ENCODE peak calls at places on chromosomes 2 and 18, in seven cellular contexts. One of them, this sample, is unnamed.

GRCh38 chr18:12597775-12598174 is 60.1 kb downstream of the SPIRE1 start:
- DNase-seq in SK-N-SH: no peak
- DNase-seq in K562: no peak
- DNase-seq in H1: no peak
- DNase-seq in HCT116: peak
- DNase-seq in GM12878: no peak
- DNase-seq in HepG2: peak
- DNase-seq in this sample: peak

GRCh38 chr2:235626658-235627057 is 132.8 kb downstream of the AGAP1 start:
- DNase-seq in SK-N-SH: no peak
- DNase-seq in K562: no peak
- DNase-seq in H1: no peak
- DNase-seq in HCT116: no peak
- DNase-seq in GM12878: no peak
- DNase-seq in HepG2: no peak
- DNase-seq in this sample: no peak

GRCh38 chr18:25350561-25351201 is 1.3 kb downstream of the ZNF521 start:
- DNase-seq in SK-N-SH: peak
- DNase-seq in K562: no peak
- DNase-seq in H1: peak
- DNase-seq in HCT116: no peak
- DNase-seq in GM12878: no peak
- DNase-seq in HepG2: no peak
- DNase-seq in this sample: no peak

GRCh38 chr18:23887035-23887434 is 127.5 kb upstream of the TTC39C start:
- DNase-seq in SK-N-SH: no peak
- DNase-seq in K562: no peak
- DNase-seq in H1: no peak
- DNase-seq in HCT116: no peak
- DNase-seq in GM12878: no peak
- DNase-seq in HepG2: no peak
- DNase-seq in this sample: no peak

GRCh38 chr2:68726100-68726499 is 8.5 kb upstream of the ARHGAP25 start:
- DNase-seq in SK-N-SH: no peak
- DNase-seq in K562: no peak
- DNase-seq in H1: no peak
- DNase-seq in HCT116: no peak
- DNase-seq in GM12878: no peak
- DNase-seq in HepG2: no peak
- DNase-seq in this sample: no peak

GRCh38 chr18:24683965-24684364 is 223.5 kb downstream of the HRH4 start:
- DNase-seq in SK-N-SH: no peak
- DNase-seq in K562: no peak
- DNase-seq in H1: no peak
- DNase-seq in HCT116: peak
- DNase-seq in GM12878: no peak
- DNase-seq in HepG2: no peak
- DNase-seq in this sample: no peak

GRCh38 chr2:36710858-36711520 is 14.5 kb downstream of the VIT start:
- DNase-seq in SK-N-SH: no peak
- DNase-seq in K562: no peak
- DNase-seq in H1: no peak
- DNase-seq in HCT116: no peak
- DNase-seq in GM12878: no peak
- DNase-seq in HepG2: no peak
- DNase-seq in this sample: no peak

GRCh38 chr2:2906091-2906490 is 471.5 kb downstream of the EIPR1 start:
- DNase-seq in SK-N-SH: no peak
- DNase-seq in K562: no peak
- DNase-seq in H1: no peak
- DNase-seq in HCT116: no peak
- DNase-seq in GM12878: no peak
- DNase-seq in HepG2: no peak
- DNase-seq in this sample: no peak

GRCh38 chr2:178251126-178251525 is 56.8 kb downstream of the OSBPL6 start:
- DNase-seq in SK-N-SH: no peak
- DNase-seq in K562: no peak
- DNase-seq in H1: no peak
- DNase-seq in HCT116: no peak
- DNase-seq in GM12878: no peak
- DNase-seq in HepG2: no peak
- DNase-seq in this sample: no peak

GRCh38 chr2:193542762-193543161 is 1348.0 kb upstream of the TMEFF2 start:
- DNase-seq in SK-N-SH: no peak
- DNase-seq in K562: no peak
- DNase-seq in H1: no peak
- DNase-seq in HCT116: no peak
- DNase-seq in GM12878: no peak
- DNase-seq in HepG2: no peak
- DNase-seq in this sample: no peak
- TF ChIP-seq JUND in SK-N-SH: no peak
- TF ChIP-seq JUND in K562: no peak
- TF ChIP-seq JUND in H1: no peak
- TF ChIP-seq JUND in HCT116: no peak
- TF ChIP-seq JUND in GM12878: no peak
- TF ChIP-seq JUND in HepG2: no peak
- TF ChIP-seq JUND in this sample: no peak

GRCh38 chr2:134371041-134371440 is 117.2 kb downstream of the MGAT5 start:
- DNase-seq in SK-N-SH: no peak
- DNase-seq in K562: no peak
- DNase-seq in H1: no peak
- DNase-seq in HCT116: no peak
- DNase-seq in GM12878: no peak
- DNase-seq in HepG2: no peak
- DNase-seq in this sample: no peak

GRCh38 chr2:134375935-134376334 is 122.1 kb downstream of the MGAT5 start:
- DNase-seq in SK-N-SH: peak
- DNase-seq in K562: no peak
- DNase-seq in H1: no peak
- DNase-seq in HCT116: no peak
- DNase-seq in GM12878: no peak
- DNase-seq in HepG2: peak
- DNase-seq in this sample: peak

GRCh38 chr2:134372141-134372540 is 118.3 kb downstream of the MGAT5 start:
- DNase-seq in SK-N-SH: no peak
- DNase-seq in K562: no peak
- DNase-seq in H1: no peak
- DNase-seq in HCT116: no peak
- DNase-seq in GM12878: no peak
- DNase-seq in HepG2: no peak
- DNase-seq in this sample: no peak

GRCh38 chr2:134369220-134369902 is 115.5 kb downstream of the MGAT5 start:
- DNase-seq in SK-N-SH: no peak
- DNase-seq in K562: no peak
- DNase-seq in H1: no peak
- DNase-seq in HCT116: no peak
- DNase-seq in GM12878: no peak
- DNase-seq in HepG2: no peak
- DNase-seq in this sample: no peak

GRCh38 chr2:134372611-134373131 is 118.8 kb downstream of the MGAT5 start:
- DNase-seq in SK-N-SH: no peak
- DNase-seq in K562: no peak
- DNase-seq in H1: no peak
- DNase-seq in HCT116: no peak
- DNase-seq in GM12878: no peak
- DNase-seq in HepG2: no peak
- DNase-seq in this sample: peak
- TF ChIP-seq JUND in SK-N-SH: no peak
- TF ChIP-seq JUND in K562: no peak
- TF ChIP-seq JUND in H1: no peak
- TF ChIP-seq JUND in HCT116: no peak
- TF ChIP-seq JUND in GM12878: no peak
- TF ChIP-seq JUND in HepG2: no peak
- TF ChIP-seq JUND in this sample: no peak

GRCh38 chr18:45384137-45384998 is 230.9 kb upstream of the SLC14A2 start:
- DNase-seq in SK-N-SH: peak
- DNase-seq in K562: peak
- DNase-seq in H1: peak
- DNase-seq in HCT116: peak
- DNase-seq in GM12878: peak
- DNase-seq in HepG2: peak
- DNase-seq in this sample: peak
- TF ChIP-seq JUND in SK-N-SH: no peak
- TF ChIP-seq JUND in K562: no peak
- TF ChIP-seq JUND in H1: no peak
- TF ChIP-seq JUND in HCT116: no peak
- TF ChIP-seq JUND in GM12878: no peak
- TF ChIP-seq JUND in HepG2: no peak
- TF ChIP-seq JUND in this sample: no peak

GRCh38 chr2:165369131-165369935 is 100.2 kb upstream of the CSRNP3 start:
- DNase-seq in SK-N-SH: no peak
- DNase-seq in K562: no peak
- DNase-seq in H1: no peak
- DNase-seq in HCT116: no peak
- DNase-seq in GM12878: no peak
- DNase-seq in HepG2: no peak
- DNase-seq in this sample: no peak

GRCh38 chr2:165371356-165371755 is 98.1 kb upstream of the CSRNP3 start:
- DNase-seq in SK-N-SH: no peak
- DNase-seq in K562: no peak
- DNase-seq in H1: no peak
- DNase-seq in HCT116: no peak
- DNase-seq in GM12878: no peak
- DNase-seq in HepG2: no peak
- DNase-seq in this sample: peak

GRCh38 chr2:165373322-165374025 is 96.0 kb upstream of the CSRNP3 start:
- DNase-seq in SK-N-SH: no peak
- DNase-seq in K562: no peak
- DNase-seq in H1: no peak
- DNase-seq in HCT116: no peak
- DNase-seq in GM12878: no peak
- DNase-seq in HepG2: no peak
- DNase-seq in this sample: no peak

DNA sequence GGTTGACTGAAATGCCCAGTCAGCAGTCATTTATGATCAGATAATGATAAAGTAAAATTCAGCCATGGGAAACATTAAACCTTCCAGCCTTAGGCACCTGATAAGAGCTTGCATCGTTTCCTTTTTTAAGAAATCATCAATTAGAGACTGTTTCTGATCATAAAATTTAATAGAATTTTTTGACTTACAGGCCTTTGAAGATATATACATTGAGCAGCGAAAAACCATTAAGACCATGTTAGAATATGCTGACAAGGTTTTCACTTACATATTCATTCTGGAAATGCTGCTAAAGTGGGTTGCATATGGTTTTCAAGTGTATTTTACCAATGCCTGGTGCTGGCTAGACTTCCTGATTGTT is 99.6 kb upstream of the CSRNP3 start:
- DNase-seq in SK-N-SH: no peak
- DNase-seq in K562: no peak
- DNase-seq in H1: no peak
- DNase-seq in HCT116: no peak
- DNase-seq in GM12878: no peak
- DNase-seq in HepG2: no peak
- DNase-seq in this sample: no peak
- TF ChIP-seq JUND in SK-N-SH: no peak
- TF ChIP-seq JUND in K562: no peak
- TF ChIP-seq JUND in H1: no peak
- TF ChIP-seq JUND in HCT116: no peak
- TF ChIP-seq JUND in GM12878: no peak
- TF ChIP-seq JUND in HepG2: no peak
- TF ChIP-seq JUND in this sample: no peak

GRCh38 chr2:145654156-145654555 is 1134.2 kb upstream of the ZEB2 start:
- DNase-seq in SK-N-SH: no peak
- DNase-seq in K562: no peak
- DNase-seq in H1: no peak
- DNase-seq in HCT116: no peak
- DNase-seq in GM12878: no peak
- DNase-seq in HepG2: no peak
- DNase-seq in this sample: no peak

GRCh38 chr2:145652992-145653545 is 1133.2 kb upstream of the ZEB2 start:
- DNase-seq in SK-N-SH: no peak
- DNase-seq in K562: no peak
- DNase-seq in H1: no peak
- DNase-seq in HCT116: no peak
- DNase-seq in GM12878: no peak
- DNase-seq in HepG2: no peak
- DNase-seq in this sample: no peak

GRCh38 chr2:145655366-145655765 is 1135.4 kb upstream of the ZEB2 start:
- DNase-seq in SK-N-SH: no peak
- DNase-seq in K562: no peak
- DNase-seq in H1: no peak
- DNase-seq in HCT116: no peak
- DNase-seq in GM12878: no peak
- DNase-seq in HepG2: no peak
- DNase-seq in this sample: no peak

GRCh38 chr2:145653553-145653952 is 1133.6 kb upstream of the ZEB2 start:
- DNase-seq in SK-N-SH: no peak
- DNase-seq in K562: no peak
- DNase-seq in H1: no peak
- DNase-seq in HCT116: no peak
- DNase-seq in GM12878: no peak
- DNase-seq in HepG2: no peak
- DNase-seq in this sample: no peak

GRCh38 chr2:145654746-145655145 is 1134.8 kb upstream of the ZEB2 start:
- DNase-seq in SK-N-SH: no peak
- DNase-seq in K562: no peak
- DNase-seq in H1: no peak
- DNase-seq in HCT116: no peak
- DNase-seq in GM12878: no peak
- DNase-seq in HepG2: no peak
- DNase-seq in this sample: no peak
- TF ChIP-seq JUND in SK-N-SH: no peak
- TF ChIP-seq JUND in K562: no peak
- TF ChIP-seq JUND in H1: no peak
- TF ChIP-seq JUND in HCT116: no peak
- TF ChIP-seq JUND in GM12878: no peak
- TF ChIP-seq JUND in HepG2: no peak
- TF ChIP-seq JUND in this sample: no peak